ENCODE peak calls at places on chromosome 9, in seven cellular contexts. E, K, N, M, O, G and X are unnamed samples. For H3K4me1, the result is how much of the 10 kb centered on the place peaks cover.

GRCh38 chr9:7570107-7570720 is 229.4 kb downstream of the DMAC1 start:
- DNase-seq in E (peak), K (peak), N (peak), M (no peak), O (peak), G (peak), X (no peak)

GRCh38 chr9:70480405-70480980 is 66.0 kb upstream of the KLF9 start:
- DNase-seq in E (peak), K (no peak), N (no peak), M (peak), O (no peak), G (no peak), X (no peak)

GRCh38 chr9:97980918-97981827 is 2.0 kb upstream of the ANP32B start:
- DNase-seq in E (no peak), K (no peak), N (no peak), M (peak), O (no peak), G (no peak), X (no peak)

GRCh38 chr9:15729507-15729906 is 176.7 kb downstream of the CCDC171 start:
- DNase-seq in E (no peak), K (no peak), N (no peak), M (no peak), O (no peak), G (no peak), X (no peak)

GRCh38 chr9:75274781-75275180 is 186.5 kb downstream of the OSTF1 start:
- DNase-seq in E (no peak), K (no peak), N (no peak), M (no peak), O (no peak), G (no peak), X (no peak)

GRCh38 chr9:97562542-97562941 is 61.1 kb downstream of the TMOD1 start:
- DNase-seq in E (no peak), K (no peak), N (no peak), M (no peak), O (no peak), G (no peak), X (no peak)

GRCh38 chr9:123685489-123686083 is 244.3 kb downstream of the DENND1A start:
- DNase-seq in E (no peak), K (no peak), N (no peak), M (no peak), O (no peak), G (no peak), X (no peak)

GRCh38 chr9:125815568-125815967 is 68.4 kb downstream of the PBX3 start:
- DNase-seq in E (peak), K (no peak), N (no peak), M (no peak), O (no peak), G (no peak), X (no peak)

GRCh38 chr9:129140397-129141065 is 29.3 kb downstream of the PTPA start:
- DNase-seq in E (peak), K (no peak), N (peak), M (peak), O (no peak), G (no peak), X (no peak)

GRCh38 chr9:36575411-36575882 is 2.8 kb downstream of the MELK start:
- DNase-seq in E (no peak), K (no peak), N (no peak), M (no peak), O (no peak), G (no peak), X (no peak)

GRCh38 chr9:105877719-105878118 is 183.4 kb downstream of the TMEM38B start:
- DNase-seq in E (no peak), K (no peak), N (no peak), M (no peak), O (peak), G (no peak), X (no peak)

GRCh38 chr9:33186457-33187168 is 19.5 kb upstream of the B4GALT1 start:
- DNase-seq in E (no peak), K (no peak), N (no peak), M (peak), O (no peak), G (no peak), X (no peak)

GRCh38 chr9:33185858-33186257 is 18.7 kb upstream of the B4GALT1 start:
- DNase-seq in E (no peak), K (no peak), N (no peak), M (no peak), O (no peak), G (no peak), X (no peak)

GRCh38 chr9:33185406-33185805 is 18.3 kb upstream of the B4GALT1 start:
- DNase-seq in E (no peak), K (no peak), N (no peak), M (no peak), O (no peak), G (no peak), X (no peak)

GRCh38 chr9:33187519-33188218 is 20.5 kb upstream of the B4GALT1 start:
- DNase-seq in E (peak), K (no peak), N (no peak), M (peak), O (no peak), G (no peak), X (no peak)

DNA sequence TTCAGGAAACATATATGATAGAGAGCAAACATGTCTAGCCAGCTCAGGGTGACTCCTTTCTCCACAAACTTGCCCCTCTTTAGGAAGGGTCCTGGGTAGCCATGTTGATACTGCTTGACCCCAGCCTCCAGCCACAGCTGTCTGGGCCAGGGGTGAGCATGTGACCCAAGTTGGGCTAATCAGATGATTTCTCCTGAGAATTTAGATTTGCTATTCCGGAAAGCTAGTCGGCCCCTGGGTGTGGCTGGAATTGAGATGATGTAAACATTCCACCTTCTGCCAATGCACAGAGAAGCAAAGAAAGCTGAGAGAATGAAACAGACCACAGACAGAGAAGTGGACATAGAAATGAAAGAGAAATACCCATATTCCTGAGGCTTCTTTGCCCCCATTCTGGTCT is 17.8 kb upstream of the B4GALT1 start:
- DNase-seq in E (no peak), K (no peak), N (no peak), M (no peak), O (no peak), G (no peak), X (no peak)
- H3K27ac ChIP-seq in E (no peak), K (no peak), N (no peak), M (no peak), O (no peak), G (no peak), X (peak)

DNA sequence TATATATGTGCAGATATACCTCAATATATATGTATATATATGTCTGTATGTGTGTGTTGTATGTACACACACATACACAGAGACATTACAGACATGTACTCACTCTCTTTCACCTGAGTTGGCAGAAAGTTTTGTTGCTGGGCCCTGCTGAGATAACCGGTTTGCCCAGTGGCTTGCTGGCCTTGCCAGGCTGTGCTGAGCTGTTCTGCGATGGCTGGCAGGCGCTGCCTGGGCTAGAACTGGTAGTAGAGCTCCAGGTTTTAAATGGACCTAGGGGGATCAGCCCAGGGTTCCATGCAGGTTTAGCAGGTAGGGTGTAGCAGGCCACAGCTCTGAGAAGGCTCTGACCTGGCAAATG is 394.3 kb downstream of the GADD45G start:
- DNase-seq in E (no peak), K (no peak), N (no peak), M (no peak), O (no peak), G (no peak), X (no peak)
- H3K4me1 ChIP-seq in E (under half), K (under half), N (under half), M (under half), O (under half), G (under half), X (half or more)

GRCh38 chr9:18365651-18366050 is 108.3 kb upstream of the ADAMTSL1 start:
- DNase-seq in E (no peak), K (no peak), N (no peak), M (no peak), O (no peak), G (no peak), X (no peak)

GRCh38 chr9:18360005-18360404 is 113.9 kb upstream of the ADAMTSL1 start:
- DNase-seq in E (no peak), K (no peak), N (no peak), M (no peak), O (no peak), G (no peak), X (no peak)

GRCh38 chr9:18361621-18362020 is 112.3 kb upstream of the ADAMTSL1 start:
- DNase-seq in E (no peak), K (no peak), N (no peak), M (no peak), O (no peak), G (no peak), X (no peak)

GRCh38 chr9:18366184-18366583 is 107.8 kb upstream of the ADAMTSL1 start:
- DNase-seq in E (no peak), K (no peak), N (no peak), M (no peak), O (no peak), G (no peak), X (no peak)

DNA sequence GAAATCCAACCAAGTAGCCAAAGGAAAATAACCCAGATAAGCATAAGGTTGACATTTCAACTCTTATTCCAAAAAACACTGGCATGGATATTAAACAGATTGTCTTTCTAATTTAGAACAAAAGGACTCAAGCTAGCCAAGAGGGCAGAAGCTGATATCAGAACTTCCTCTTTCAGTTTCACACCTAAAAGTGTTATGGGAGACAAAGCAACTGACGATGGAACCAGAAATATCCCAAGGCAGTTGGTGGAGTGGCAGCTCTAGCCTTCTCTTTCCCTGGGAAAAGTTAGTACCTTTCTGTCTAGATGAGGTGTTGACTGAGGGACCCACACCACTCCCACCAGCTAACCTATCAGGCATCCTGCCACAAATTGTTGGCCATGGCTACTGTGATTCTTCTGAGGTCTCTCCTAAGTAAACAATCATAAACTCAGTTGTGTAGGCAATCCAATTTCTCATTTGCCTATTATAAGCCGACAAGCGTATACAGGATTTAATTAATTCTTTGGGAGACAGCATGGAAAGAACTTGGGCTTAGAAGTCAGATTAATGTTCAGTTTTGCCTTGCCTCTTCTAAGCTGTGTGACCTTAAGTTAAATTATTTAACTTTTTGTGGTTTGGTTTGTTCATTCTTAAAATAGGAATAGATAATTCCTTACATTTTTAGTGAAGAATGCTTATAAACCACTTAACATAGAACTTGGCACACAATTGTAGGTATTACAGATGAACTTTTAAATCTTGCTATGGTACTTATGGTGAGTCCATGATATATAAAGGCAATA is 110.9 kb upstream of the ADAMTSL1 start:
- DNase-seq in E (peak), K (no peak), N (no peak), M (peak), O (no peak), G (no peak), X (no peak)
- H3K27ac ChIP-seq in E (peak), K (no peak), N (no peak), M (no peak), O (no peak), G (no peak), X (no peak)

GRCh38 chr9:21682376-21682775 is 120.1 kb upstream of the MTAP start:
- DNase-seq in E (no peak), K (no peak), N (no peak), M (no peak), O (no peak), G (no peak), X (no peak)

GRCh38 chr9:21681641-21682040 is 120.8 kb upstream of the MTAP start:
- DNase-seq in E (peak), K (no peak), N (no peak), M (no peak), O (no peak), G (no peak), X (no peak)

GRCh38 chr9:21683484-21684175 is 118.8 kb upstream of the MTAP start:
- DNase-seq in E (no peak), K (no peak), N (no peak), M (no peak), O (no peak), G (no peak), X (no peak)

GRCh38 chr9:21684231-21684630 is 118.2 kb upstream of the MTAP start:
- DNase-seq in E (no peak), K (no peak), N (no peak), M (no peak), O (no peak), G (no peak), X (no peak)

DNA sequence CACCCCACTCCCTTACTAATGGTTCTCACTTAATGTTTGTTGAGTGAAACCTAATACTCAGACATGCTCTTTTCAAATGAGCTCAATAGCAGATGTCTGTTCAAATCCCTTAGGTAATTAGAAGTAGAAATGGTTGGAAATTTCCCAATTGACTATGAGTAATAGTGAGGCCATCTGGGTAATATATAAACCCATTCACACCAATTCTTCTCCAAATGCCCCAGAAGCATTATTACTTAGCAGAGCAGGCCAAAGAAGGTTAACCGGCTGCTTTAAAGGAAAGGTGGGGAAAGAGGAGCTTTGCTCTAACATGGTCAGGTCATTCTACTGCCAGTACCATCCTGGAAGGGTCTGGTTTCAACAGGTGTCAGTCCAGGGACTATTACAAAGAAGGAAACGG is 119.5 kb upstream of the MTAP start:
- DNase-seq in E (peak), K (no peak), N (no peak), M (no peak), O (no peak), G (no peak), X (no peak)
- H3K4me1 ChIP-seq in E (half or more), K (under half), N (under half), M (under half), O (under half), G (under half), X (under half)

DNA sequence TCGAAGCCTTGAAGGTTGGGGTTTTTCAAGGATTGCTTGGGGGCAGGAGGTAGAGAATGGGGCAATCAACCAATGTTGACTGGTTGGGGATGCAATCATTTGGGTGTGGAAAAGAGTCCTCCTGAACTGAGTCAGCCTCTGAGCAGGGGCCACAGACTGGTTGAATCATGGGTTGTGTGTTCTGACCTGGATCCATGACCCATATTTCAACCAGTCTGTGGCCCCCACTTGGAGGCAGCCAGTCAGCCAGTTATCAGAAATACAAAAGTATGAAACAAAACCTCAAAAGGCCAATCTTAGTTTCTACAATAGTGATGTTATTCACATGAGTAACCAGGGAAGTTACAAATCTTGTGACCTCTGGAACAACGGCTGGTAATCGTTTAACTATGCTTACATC is 81.4 kb upstream of the RANBP6 start:
- DNase-seq in E (peak), K (no peak), N (no peak), M (no peak), O (no peak), G (no peak), X (no peak)
- H3K27ac ChIP-seq in E (no peak), K (no peak), N (no peak), M (no peak), O (no peak), G (no peak), X (no peak)

DNA sequence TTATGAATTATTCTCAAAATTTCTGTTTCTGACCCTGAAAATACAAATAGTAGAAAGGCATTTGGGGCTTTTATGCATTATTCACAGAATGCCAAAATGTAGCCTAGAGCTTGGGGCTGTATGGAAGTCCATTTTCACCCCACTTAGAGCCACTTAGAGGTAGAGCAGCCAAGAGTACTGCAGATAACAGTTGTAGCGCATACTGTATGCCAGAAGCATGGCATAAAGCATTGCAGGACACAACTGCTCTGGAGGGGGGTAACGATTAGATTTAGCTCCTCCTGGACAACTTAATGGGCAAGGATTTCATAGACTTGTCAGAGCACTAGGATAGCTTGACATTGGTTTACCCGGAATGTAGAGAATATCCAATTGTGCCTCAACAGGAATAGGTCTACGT is 15.7 kb downstream of the SLC31A1 start:
- DNase-seq in E (no peak), K (no peak), N (no peak), M (no peak), O (no peak), G (no peak), X (no peak)
- H3K4me1 ChIP-seq in E (under half), K (under half), N (under half), M (under half), O (under half), G (under half), X (under half)

DNA sequence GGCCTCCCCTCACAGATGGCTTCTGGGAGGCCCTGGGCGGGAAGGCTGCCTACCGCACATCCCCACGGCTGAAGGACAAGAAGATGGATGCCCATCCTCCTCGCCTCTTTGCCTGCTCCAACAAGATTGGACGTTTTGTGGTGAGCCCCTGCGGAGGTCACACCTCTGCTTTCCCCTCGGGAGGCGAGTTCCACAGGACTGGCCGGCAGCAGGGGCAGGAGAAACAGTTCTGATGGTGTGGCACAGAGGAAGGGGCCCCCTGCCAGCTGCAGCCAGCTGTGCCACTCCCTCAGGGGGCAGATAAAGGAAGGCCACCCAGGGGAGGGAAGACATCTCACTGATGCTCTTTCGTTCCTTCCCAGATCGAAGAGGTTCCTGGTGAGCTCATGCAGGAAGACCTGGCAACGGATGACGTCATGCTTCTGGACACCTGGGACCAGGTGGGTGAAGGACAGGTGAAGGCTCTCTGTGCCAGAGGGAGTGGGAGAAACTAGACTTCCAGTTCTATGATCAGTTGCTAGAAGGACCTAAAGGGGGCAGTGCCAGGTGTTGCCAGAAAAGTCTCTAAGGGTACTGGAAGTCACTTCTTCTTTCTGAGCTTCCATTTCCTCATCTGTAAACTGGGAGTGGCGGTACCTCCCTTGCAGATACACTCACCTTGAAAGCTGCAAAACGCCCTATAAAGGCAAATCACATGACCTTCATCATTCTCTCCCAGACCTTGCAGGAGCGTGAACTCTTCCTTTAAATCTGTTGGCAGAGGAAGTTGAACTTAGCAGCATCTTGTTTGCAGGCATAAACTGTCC is 41.0 kb downstream of the STOM start:
- DNase-seq in E (no peak), K (no peak), N (no peak), M (peak), O (no peak), G (no peak), X (no peak)
- H3K27ac ChIP-seq in E (no peak), K (no peak), N (no peak), M (peak), O (no peak), G (no peak), X (peak)